ENCODE peak calls at places on chromosomes 13 and 19, in nine cellular contexts. X is heart left ventricle; B is hypothalamus; V is stimulated activated CD8-positive, alpha-beta memory T cell treated with anti-CD3 and anti-CD28 coated beads, Interleukin-15, amount 100 ng/mL, for 24 hours; C is stimulated activated CD4-positive, alpha-beta T cell treated with anti-CD3 and anti-CD28 coated beads, Interleukin-4, amount 100 ng/mL, for 1 hour; P is cardiac muscle cell; Z is epithelial cell of prostate; D is cortex of kidney; G is colonic mucosa. K is an unnamed sample.

GRCh38 chr19:7540761-7541480 is 5.4 kb downstream of the PNPLA6 start:
- DNase-seq in X (no peak), B (no peak), V (no peak), C (peak; percentile 25), P (peak; percentile 19), Z (no peak), D (no peak), G (no peak), K (no peak)

GRCh38 chr19:46951236-46951986 is 68.2 kb upstream of the NPAS1 start:
- DNase-seq in X (no peak), B (peak; percentile 28), V (no peak), C (no peak), P (no peak), Z (peak; percentile 86), D (no peak), G (peak; percentile 90), K (no peak)

GRCh38 chr19:32406161-32407003 is 812 bp downstream of the DPY19L3 start:
- DNase-seq in X (no peak), B (no peak), V (no peak), C (no peak), P (no peak), Z (no peak), D (no peak), G (no peak), K (no peak)

GRCh38 chr13:23610966-23611486 is 40.8 kb downstream of the TNFRSF19 start:
- DNase-seq in X (no peak), B (no peak), V (no peak), C (no peak), P (peak; percentile 81), Z (no peak), D (no peak), G (peak; percentile 25), K (no peak)

GRCh38 chr19:15292847-15293582 is 39.3 kb downstream of the BRD4 start:
- DNase-seq in X (peak; percentile 39), B (no peak), V (no peak), C (no peak), P (peak; percentile 54), Z (no peak), D (no peak), G (no peak), K (no peak)

GRCh38 chr13:77563110-77563509 is 27.6 kb downstream of the SCEL start:
- DNase-seq in X (no peak), B (no peak), V (no peak), C (no peak), P (peak; percentile 44), Z (no peak), D (no peak), G (no peak), K (no peak)

GRCh38 chr19:47865166-47865565 is 6.1 kb downstream of the TPRX2 start:
- DNase-seq in X (peak; percentile 33), B (no peak), V (no peak), C (no peak), P (no peak), Z (no peak), D (no peak), G (no peak), K (no peak)

GRCh38 chr19:47618771-47619170 is 9.8 kb downstream of the BICRA start:
- DNase-seq in X (peak; percentile 89), B (no peak), V (no peak), C (no peak), P (peak; percentile 42), Z (no peak), D (no peak), G (no peak), K (no peak)

GRCh38 chr13:108269601-108270328 is at the start of gene TNFSF13B:
- DNase-seq in X (peak; percentile 48), B (no peak), V (no peak), C (peak; percentile 51), P (peak; percentile 61), Z (no peak), D (no peak), G (peak; percentile 23), K (no peak)

GRCh38 chr19:1489463-1489971 is 633 bp downstream of the PCSK4 start:
- DNase-seq in X (no peak), B (no peak), V (no peak), C (no peak), P (no peak), Z (no peak), D (no peak), G (no peak), K (no peak)

GRCh38 chr13:32246468-32246867 is 68.7 kb downstream of the ZAR1L start:
- DNase-seq in X (peak; percentile 73), B (peak; percentile 14), V (no peak), C (peak; percentile 21), P (peak; percentile 86), Z (no peak), D (no peak), G (peak; percentile 63), K (no peak)

GRCh38 chr19:55563261-55563690 is 17.4 kb downstream of the ZNF579 start:
- DNase-seq in X (peak; percentile 87), B (no peak), V (no peak), C (no peak), P (peak; percentile 66), Z (no peak), D (no peak), G (no peak), K (no peak)

GRCh38 chr13:112688560-112689497 is 1.0 kb upstream of the ATP11A start:
- DNase-seq in X (peak; percentile 54), B (no peak), V (no peak), C (peak; percentile 46), P (no peak), Z (no peak), D (no peak), G (peak; percentile 27), K (no peak)